ENCODE peak calls at places on chromosome 7, in five cellular contexts. U is body of pancreas; P is activated CD4-positive, alpha-beta T cell treated with anti-CD3 and anti-CD28 coated beads, Interleukin-2, amount 10 ng/mL, durations not matched to agents 7 days and 5 days; L is AG10803; M is lower leg skin. T is an unnamed sample.

GRCh38 chr7:44313016-44313415 is 12.4 kb downstream of the CAMK2B start:
- DNase-seq in U (no peak), P (no peak), L (no peak), M (peak), T (no peak)

GRCh38 chr7:13240349-13240748 is 552.9 kb downstream of the ARL4A start:
- DNase-seq in U (no peak), P (no peak), L (peak), M (no peak), T (no peak)

GRCh38 chr7:151838861-151839381 is 38.0 kb downstream of the PRKAG2 start:
- DNase-seq in U (no peak), P (peak), L (no peak), M (no peak), T (no peak)

GRCh38 chr7:111561659-111561908 is 708 bp downstream of the IMMP2L start:
- DNase-seq in U (peak), P (no peak), L (no peak), M (no peak), T (no peak)

GRCh38 chr7:17534348-17534747 is 235.9 kb downstream of the AHR start:
- DNase-seq in U (no peak), P (no peak), L (no peak), M (no peak), T (no peak)

GRCh38 chr7:89474456-89474855 is 678.9 kb upstream of the TEX47 start:
- DNase-seq in U (no peak), P (no peak), L (no peak), M (no peak), T (no peak)

GRCh38 chr7:140625908-140626868 is 14.4 kb downstream of the DENND2A start:
- DNase-seq in U (peak), P (no peak), L (peak), M (peak), T (peak)

GRCh38 chr7:24477807-24478655 is 95.2 kb upstream of the PALS2 start:
- DNase-seq in U (peak), P (no peak), L (peak), M (no peak), T (peak)

GRCh38 chr7:100469227-100470044 is 5.4 kb upstream of the SPACDR start:
- DNase-seq in U (peak), P (peak), L (peak), M (peak), T (peak)

GRCh38 chr7:92987095-92987494 is 130.7 kb downstream of the SAMD9 start:
- DNase-seq in U (no peak), P (no peak), L (peak), M (no peak), T (no peak)

GRCh38 chr7:2032876-2033407 is 199.8 kb downstream of the MAD1L1 start:
- DNase-seq in U (no peak), P (no peak), L (no peak), M (peak), T (no peak)

GRCh38 chr7:73612598-73613269 is 11.6 kb downstream of the MLXIPL start:
- DNase-seq in U (peak), P (no peak), L (peak), M (no peak), T (no peak)

GRCh38 chr7:106485031-106485551 is 175.9 kb downstream of the CCDC71L start:
- DNase-seq in U (no peak), P (no peak), L (peak), M (no peak), T (no peak)

GRCh38 chr7:80428161-80429054 is 83.5 kb downstream of the GNAT3 start:
- DNase-seq in U (peak), P (no peak), L (peak), M (no peak), T (no peak)

GRCh38 chr7:101775181-101775580 is 42.2 kb upstream of the CUX1 start:
- DNase-seq in U (no peak), P (no peak), L (no peak), M (no peak), T (no peak)

GRCh38 chr7:26398436-26399308 is 107.0 kb downstream of the SNX10 start:
- DNase-seq in U (peak), P (peak), L (peak), M (peak), T (no peak)

GRCh38 chr7:92768501-92769360 is 67.6 kb downstream of the CDK6 start:
- DNase-seq in U (no peak), P (peak), L (peak), M (no peak), T (no peak)

GRCh38 chr7:117828831-117829230 is 44.4 kb downstream of the CTTNBP2 start:
- DNase-seq in U (no peak), P (no peak), L (peak), M (no peak), T (no peak)

GRCh38 chr7:102258749-102259107 is 27.9 kb upstream of the SH2B2 start:
- DNase-seq in U (no peak), P (no peak), L (peak), M (no peak), T (no peak)

GRCh38 chr7:74438327-74438726 is 15.4 kb upstream of the GTF2IRD1 start:
- DNase-seq in U (no peak), P (no peak), L (no peak), M (no peak), T (no peak)